ENCODE peak calls at places on chromosomes 16 and 17, in ten cellular contexts. U is psoas muscle; F is adrenal gland; V is nephron progenitor cell; O is breast epithelium; S is omental fat pad; C is CD8-positive, alpha-beta T cell; Z is left ventricle myocardium inferior; M is tibial nerve; L is GM10248. A is an unnamed sample.

GRCh38 chr16:19582050-19582784 is 26.7 kb downstream of the VPS35L start:
- DNase-seq in U (no peak), F (no peak), V (no peak), O (no peak), S (no peak), C (no peak), Z (no peak), M (no peak), L (no peak), A (no peak)

GRCh38 chr16:88062341-88062861 is 111.2 kb downstream of the BANP start:
- DNase-seq in U (peak), F (peak), V (peak), O (no peak), S (no peak), C (no peak), Z (peak), M (peak), L (no peak), A (no peak)

GRCh38 chr17:74730491-74731346 is 6.3 kb upstream of the RAB37 start:
- DNase-seq in U (no peak), F (no peak), V (no peak), O (no peak), S (no peak), C (peak), Z (no peak), M (no peak), L (no peak), A (no peak)

GRCh38 chr16:71933913-71934696 is 38.8 kb downstream of the IST1 start:
- DNase-seq in U (no peak), F (no peak), V (no peak), O (no peak), S (no peak), C (no peak), Z (no peak), M (no peak), L (no peak), A (no peak)

GRCh38 chr17:81067331-81067730 is 32.4 kb downstream of the BAIAP2 start:
- DNase-seq in U (no peak), F (peak), V (no peak), O (no peak), S (no peak), C (no peak), Z (no peak), M (no peak), L (no peak), A (no peak)

GRCh38 chr17:19644493-19645210 is 3.9 kb upstream of the ALDH3A2 start:
- DNase-seq in U (no peak), F (no peak), V (no peak), O (no peak), S (no peak), C (no peak), Z (no peak), M (no peak), L (no peak), A (no peak)

GRCh38 chr16:1765826-1766225 is 5.5 kb downstream of the NME3 start:
- DNase-seq in U (no peak), F (no peak), V (no peak), O (no peak), S (no peak), C (no peak), Z (no peak), M (no peak), L (no peak), A (no peak)

GRCh38 chr17:61635913-61636432 is 45.0 kb upstream of the NACA2 start:
- DNase-seq in U (no peak), F (peak), V (peak), O (no peak), S (no peak), C (peak), Z (no peak), M (peak), L (peak), A (peak)

GRCh38 chr17:50579399-50579798 is 18.9 kb downstream of the CACNA1G start:
- DNase-seq in U (no peak), F (no peak), V (no peak), O (no peak), S (no peak), C (no peak), Z (no peak), M (no peak), L (no peak), A (no peak)

GRCh38 chr16:30559690-30560089 is 1.5 kb upstream of the ZNF764 start:
- DNase-seq in U (no peak), F (no peak), V (no peak), O (no peak), S (no peak), C (no peak), Z (no peak), M (no peak), L (no peak), A (no peak)

GRCh38 chr16:30555848-30556473 is 2.2 kb downstream of the ZNF764 start:
- DNase-seq in U (peak), F (no peak), V (no peak), O (no peak), S (no peak), C (no peak), Z (no peak), M (no peak), L (no peak), A (no peak)

GRCh38 chr16:30557397-30557949 is 701 bp downstream of the ZNF764 start:
- DNase-seq in U (peak), F (no peak), V (no peak), O (no peak), S (no peak), C (no peak), Z (no peak), M (no peak), L (no peak), A (peak)

GRCh38 chr16:30558789-30559377 is 709 bp upstream of the ZNF764 start:
- DNase-seq in U (no peak), F (no peak), V (no peak), O (no peak), S (no peak), C (no peak), Z (no peak), M (no peak), L (no peak), A (no peak)

GRCh38 chr16:30557950-30558788 is at the start of gene ZNF764:
- DNase-seq in U (peak), F (peak), V (peak), O (peak), S (peak), C (peak), Z (peak), M (peak), L (peak), A (peak)
- TF ChIP-seq CTCF in U (no peak), F (no peak), V (no peak), O (no peak), S (no peak), C (no peak), Z (peak), M (peak), L (no peak), A (no peak)

GRCh38 chr17:28228109-28228840 is 90.7 kb upstream of the TMEM97 start:
- DNase-seq in U (no peak), F (no peak), V (no peak), O (no peak), S (no peak), C (no peak), Z (no peak), M (no peak), L (no peak), A (no peak)
- TF ChIP-seq CTCF in U (no peak), F (no peak), V (no peak), O (no peak), S (no peak), C (no peak), Z (no peak), M (no peak), L (no peak), A (no peak)

GRCh38 chr17:38733315-38734234 is 3.4 kb downstream of the CISD3 start:
- DNase-seq in U (no peak), F (no peak), V (no peak), O (no peak), S (no peak), C (no peak), Z (no peak), M (no peak), L (no peak), A (no peak)
- TF ChIP-seq CTCF in U (no peak), F (no peak), V (peak), O (no peak), S (no peak), C (peak), Z (no peak), M (no peak), L (peak), A (peak)

GRCh38 chr17:4161560-4162221 is 18.7 kb downstream of the CYB5D2 start:
- DNase-seq in U (no peak), F (no peak), V (no peak), O (no peak), S (no peak), C (no peak), Z (no peak), M (no peak), L (no peak), A (no peak)

GRCh38 chr17:4162366-4162765 is 19.4 kb downstream of the CYB5D2 start:
- DNase-seq in U (no peak), F (no peak), V (no peak), O (no peak), S (no peak), C (no peak), Z (no peak), M (no peak), L (no peak), A (no peak)

GRCh38 chr17:4159761-4160160 is 16.8 kb downstream of the CYB5D2 start:
- DNase-seq in U (no peak), F (no peak), V (no peak), O (no peak), S (no peak), C (no peak), Z (no peak), M (no peak), L (no peak), A (no peak)

GRCh38 chr17:4160294-4160859 is 17.4 kb downstream of the CYB5D2 start:
- DNase-seq in U (no peak), F (no peak), V (no peak), O (no peak), S (no peak), C (no peak), Z (no peak), M (no peak), L (no peak), A (no peak)

DNA sequence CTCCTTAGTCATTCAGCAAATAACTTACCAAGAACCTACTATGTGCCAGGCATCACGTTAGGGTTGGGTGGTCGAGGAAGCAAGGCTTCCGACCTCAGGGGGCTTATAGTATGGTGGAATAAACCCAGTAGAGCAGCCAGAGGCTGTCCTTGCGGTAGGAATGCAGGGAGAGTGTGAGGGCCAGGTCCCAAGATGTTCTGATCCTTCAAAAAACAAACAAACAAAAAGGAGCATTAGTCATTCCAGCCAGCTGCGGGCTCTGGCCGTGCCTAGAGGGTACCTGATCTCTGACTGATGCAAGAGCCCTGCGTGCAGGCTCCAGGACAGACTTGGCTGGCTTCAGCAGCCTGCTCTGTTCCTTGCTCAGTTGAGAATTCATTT is 18.2 kb downstream of the CYB5D2 start:
- DNase-seq in U (peak), F (peak), V (no peak), O (peak), S (no peak), C (no peak), Z (no peak), M (peak), L (no peak), A (no peak)
- TF ChIP-seq CTCF in U (peak), F (no peak), V (no peak), O (no peak), S (no peak), C (no peak), Z (no peak), M (no peak), L (no peak), A (no peak)

DNA sequence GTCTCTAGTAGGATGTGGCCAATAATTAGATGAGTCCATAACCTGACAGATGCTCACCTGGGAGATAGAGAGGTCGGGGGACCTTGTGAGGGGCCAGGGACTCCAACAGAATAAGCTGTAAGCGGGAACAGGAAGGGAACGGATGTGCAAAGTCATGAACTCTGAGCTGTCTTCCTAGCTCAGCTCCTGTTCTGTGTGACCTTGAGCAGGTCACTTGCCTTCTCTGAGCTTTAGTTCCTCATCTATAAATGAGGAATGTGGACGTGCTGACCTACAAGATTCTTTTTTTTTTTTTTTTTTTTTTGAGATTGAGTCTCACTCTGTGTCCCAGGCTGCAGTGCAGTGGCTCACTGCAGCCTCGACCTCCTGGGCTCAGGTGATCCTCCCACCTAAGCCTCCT is 58.9 kb downstream of the AKAP1 start:
- DNase-seq in U (no peak), F (no peak), V (no peak), O (no peak), S (no peak), C (no peak), Z (no peak), M (no peak), L (no peak), A (no peak)
- TF ChIP-seq CTCF in U (no peak), F (no peak), V (no peak), O (no peak), S (no peak), C (no peak), Z (no peak), M (no peak), L (no peak), A (no peak)

A was measured in GM20000.